ENCODE peak calls at places on chromosomes 4 and X, in ten cellular contexts. H is NB4, F is A549, Y is BJ, V is foreskin fibroblast, T is AG10803, A is Panc1, E is fibroblast of mammary gland, I is tibial nerve, P is ascending aorta. Q is an unnamed sample.

GRCh38 chrX:29555465-29556091 is 659.8 kb upstream of the MAGEB2 start:
- DNase-seq in V (no peak), T (no peak), E (no peak), Y (no peak), H (no peak), A (no peak), P (no peak), I (no peak), F (no peak), Q (no peak)

GRCh38 chr4:123624959-123625358 is 228.4 kb downstream of the SPRY1 start:
- DNase-seq in A (no peak), V (no peak), H (peak; percentile 26), T (no peak), P (no peak), Y (no peak), I (no peak), F (no peak), E (no peak), Q (no peak)

GRCh38 chr4:186021461-186022167 is 47.3 kb upstream of the TLR3 start:
- DNase-seq in T (peak; percentile 34), A (peak; percentile 12), P (no peak), I (no peak), E (peak; percentile 41), Y (no peak), H (peak; percentile 13), V (peak; percentile 6), F (peak; percentile 21), Q (no peak)

GRCh38 chr4:38170800-38171199 is 210.6 kb downstream of the PTTG2 start:
- DNase-seq in E (no peak), P (no peak), V (no peak), Y (no peak), F (no peak), I (no peak), H (no peak), T (peak; percentile 59), A (no peak), Q (no peak)

GRCh38 chr4:101027721-101028120 is 319.6 kb downstream of the PPP3CA start:
- DNase-seq in T (peak; percentile 33), Y (no peak), A (no peak), P (no peak), I (no peak), F (no peak), E (no peak), H (no peak), V (no peak), Q (no peak)

GRCh38 chrX:37912286-37912685 is 64.9 kb upstream of the DYNLT3 start:
- DNase-seq in I (no peak), V (no peak), F (no peak), E (no peak), P (no peak), H (peak; percentile 14), Y (peak; percentile 25), T (peak; percentile 11), A (no peak), Q (no peak)

GRCh38 chr4:173560896-173561295 is 30.9 kb upstream of the HAND2 start:
- DNase-seq in V (no peak), T (no peak), F (no peak), E (no peak), I (no peak), H (no peak), A (no peak), P (no peak), Y (no peak), Q (no peak)

GRCh38 chr4:186104114-186104894 is at the start of gene FAM149A:
- DNase-seq in P (no peak), E (no peak), F (no peak), H (no peak), I (no peak), T (no peak), V (no peak), A (no peak), Y (no peak), Q (no peak)

GRCh38 chr4:4460759-4461158 is 73.9 kb downstream of the NSG1 start:
- DNase-seq in T (no peak), H (no peak), A (no peak), V (no peak), P (no peak), F (no peak), Y (no peak), I (no peak), E (no peak), Q (no peak)

GRCh38 chr4:3328814-3329663 is 36.2 kb downstream of the RGS12 start:
- DNase-seq in A (no peak), P (no peak), Y (no peak), F (no peak), T (no peak), H (no peak), I (no peak), V (no peak), E (no peak), Q (no peak)

GRCh38 chr4:123505457-123506310 is 109.1 kb downstream of the SPRY1 start:
- DNase-seq in F (peak; percentile 49), H (peak; percentile 65), P (peak; percentile 10), Y (no peak), V (peak; percentile 24), T (peak; percentile 38), E (peak; percentile 60), A (no peak), I (no peak), Q (no peak)

GRCh38 chr4:10371869-10372471 is 85.3 kb downstream of the ZNF518B start:
- DNase-seq in I (no peak), E (no peak), Y (peak; percentile 19), F (no peak), A (no peak), P (no peak), H (no peak), T (peak; percentile 80), V (no peak), Q (no peak)

GRCh38 chrX:143648705-143649104 is 12.8 kb upstream of the SLITRK4 start:
- DNase-seq in V (no peak), I (no peak), F (no peak), Y (no peak), T (no peak), P (no peak), H (peak; percentile 13), E (no peak), A (no peak), Q (no peak)

GRCh38 chr4:182221987-182222386 is 21.2 kb upstream of the TENM3 start:
- DNase-seq in H (no peak), F (no peak), E (no peak), V (no peak), A (no peak), T (peak; percentile 50), I (no peak), Y (no peak), P (no peak), Q (no peak)

GRCh38 chr4:157013656-157014055 is 42.1 kb upstream of the PDGFC start:
- DNase-seq in P (no peak), V (peak; percentile 37), F (no peak), E (peak; percentile 26), A (no peak), T (no peak), I (no peak), Y (no peak), H (no peak), Q (no peak)

GRCh38 chrX:118502121-118502794 is 6.6 kb downstream of the DOCK11 start:
- DNase-seq in I (no peak), V (no peak), T (no peak), A (no peak), H (peak; percentile 77), P (no peak), F (no peak), Y (no peak), E (no peak), Q (no peak)
- H3K4me3 ChIP-seq in I (no peak overlapping the region), V (no peak overlapping the region), T (no peak overlapping the region), A (no peak overlapping the region), H (peak overlapping the region; percentile 34), P (no peak overlapping the region), F (no peak overlapping the region), Y (no peak overlapping the region), E (no peak overlapping the region), Q (no peak overlapping the region)

DNA sequence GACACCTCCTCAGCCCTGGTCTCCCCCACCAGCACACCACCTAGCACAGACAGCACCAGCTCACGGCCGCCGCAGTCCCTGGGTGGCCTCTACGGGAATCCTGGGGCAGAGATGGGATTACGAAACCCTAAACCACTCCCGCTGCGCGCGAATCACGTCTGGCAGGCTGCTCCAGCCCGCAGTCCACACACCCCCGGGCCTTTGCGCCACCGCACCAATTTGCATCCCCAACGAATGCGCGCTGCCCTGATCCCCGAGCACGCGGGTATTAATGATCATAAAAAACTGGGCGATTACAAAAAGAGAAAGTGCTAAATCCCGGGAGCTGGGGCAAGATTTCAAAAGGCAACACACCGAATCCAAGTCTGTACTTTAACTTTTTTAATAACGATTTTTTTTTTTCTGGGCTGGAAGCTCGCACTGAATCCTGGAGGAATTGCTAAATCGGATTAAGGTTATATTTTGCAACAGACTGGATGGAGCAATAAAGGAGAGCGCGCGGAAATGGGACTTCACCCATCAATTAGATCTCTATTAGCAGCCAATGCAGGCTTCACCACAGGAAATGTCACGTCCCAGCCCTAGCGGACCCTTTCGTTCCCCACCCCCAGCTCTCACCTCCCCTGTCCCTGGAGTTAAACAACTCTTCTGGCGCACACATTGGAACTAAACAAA is 69.8 kb upstream of the TMEM33 start:
- DNase-seq in A (no peak), T (no peak), F (no peak), P (no peak), Y (no peak), V (no peak), I (no peak), H (peak; percentile 95), E (peak; percentile 13), Q (no peak)
- H3K4me3 ChIP-seq in A (no peak overlapping the region), T (no peak overlapping the region), F (no peak overlapping the region), P (no peak overlapping the region), Y (no peak overlapping the region), V (no peak overlapping the region), I (no peak overlapping the region), H (peak overlapping the region; percentile 22), E (no peak overlapping the region), Q (no peak overlapping the region)

GRCh38 chr4:31788676-31789075 is 1068.5 kb downstream of the PCDH7 start:
- DNase-seq in Y (no peak), H (no peak), A (no peak), T (no peak), V (no peak), P (no peak), E (no peak), I (no peak), F (no peak), Q (no peak)

GRCh38 chr4:31793907-31794306 is 1073.7 kb downstream of the PCDH7 start:
- DNase-seq in Y (no peak), E (peak; percentile 1), V (no peak), T (no peak), F (no peak), A (no peak), H (no peak), P (no peak), I (no peak), Q (no peak)

GRCh38 chr4:31791666-31792065 is 1071.5 kb downstream of the PCDH7 start:
- DNase-seq in V (no peak), H (no peak), P (no peak), F (no peak), A (no peak), E (no peak), Y (no peak), T (no peak), I (no peak), Q (no peak)
- H3K4me3 ChIP-seq in V (no peak overlapping the region), H (no peak overlapping the region), P (no peak overlapping the region), F (no peak overlapping the region), A (no peak overlapping the region), E (no peak overlapping the region), Y (no peak overlapping the region), T (no peak overlapping the region), I (no peak overlapping the region), Q (no peak overlapping the region)

DNA sequence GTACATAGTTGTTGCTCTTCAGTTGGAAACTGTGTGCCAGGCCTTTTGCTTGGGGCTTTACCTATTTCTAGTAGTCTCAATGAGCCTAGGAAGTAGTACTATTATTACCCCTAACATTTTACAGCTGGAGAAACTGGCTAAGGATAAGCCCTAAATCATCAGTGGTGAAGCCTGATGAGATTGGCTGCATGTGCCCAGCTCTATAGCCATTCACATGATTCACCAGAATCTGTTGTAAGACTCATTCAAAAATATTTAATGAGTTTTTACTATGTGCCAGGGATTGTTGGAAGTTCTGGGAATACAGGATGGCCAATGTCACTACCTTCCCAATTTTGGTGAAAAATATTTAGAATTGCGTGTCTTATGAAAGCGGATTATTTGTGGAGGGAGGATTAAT is 2.8 kb downstream of the KIT start:
- DNase-seq in F (no peak), T (peak; percentile 78), Y (peak; percentile 9), P (no peak), V (peak; percentile 44), H (no peak), E (peak; percentile 69), A (no peak), I (no peak), Q (no peak)
- H3K4me3 ChIP-seq in F (no peak overlapping the region), T (no peak overlapping the region), Y (no peak overlapping the region), P (no peak overlapping the region), V (peak overlapping the region; percentile 82), H (no peak overlapping the region), E (no peak overlapping the region), A (no peak overlapping the region), I (no peak overlapping the region), Q (no peak overlapping the region)

Q was measured in skeletal muscle cell.